ENCODE peak calls at places on chromosomes 5 and 9, in eight cellular contexts. T is astrocyte of the hippocampus, K is HEK293T, I is HT-29, Q is GM23248, N is GF-D8, P is ecto neural progenitor cell, Z is heart left ventricle. U is an unnamed sample.

GRCh38 chr5:32276173-32276853 is 36.4 kb downstream of the MTMR12 start:
- DNase-seq in T (peak), K (no peak), I (peak), Q (peak), N (peak), P (no peak), Z (no peak), U (peak)

GRCh38 chr5:44740655-44741054 is 68.1 kb upstream of the MRPS30 start:
- DNase-seq in T (no peak), K (no peak), I (peak), Q (no peak), N (no peak), P (no peak), Z (no peak), U (no peak)

GRCh38 chr9:127030814-127031740 is 91.4 kb downstream of the ANGPTL2 start:
- DNase-seq in T (no peak), K (no peak), I (no peak), Q (no peak), N (no peak), P (no peak), Z (no peak), U (no peak)

GRCh38 chr9:71642043-71642442 is 126.3 kb downstream of the CEMIP2 start:
- DNase-seq in T (no peak), K (no peak), I (no peak), Q (no peak), N (no peak), P (no peak), Z (no peak), U (no peak)

GRCh38 chr5:92119110-92119509 is 736.0 kb upstream of the ARRDC3 start:
- DNase-seq in T (peak), K (no peak), I (no peak), Q (no peak), N (no peak), P (no peak), Z (no peak), U (no peak)

GRCh38 chr5:142618125-142618524 is 67.8 kb downstream of the FGF1 start:
- DNase-seq in T (peak), K (no peak), I (no peak), Q (peak), N (no peak), P (no peak), Z (peak), U (peak)

GRCh38 chr5:168366124-168366523 is 74.7 kb downstream of the WWC1 start:
- DNase-seq in T (peak), K (no peak), I (no peak), Q (peak), N (no peak), P (no peak), Z (no peak), U (peak)

GRCh38 chr5:74240783-74241750 is 399.5 kb downstream of the ENC1 start:
- DNase-seq in T (no peak), K (no peak), I (peak), Q (peak), N (peak), P (no peak), Z (no peak), U (no peak)

GRCh38 chr5:34858798-34859197 is 19.8 kb downstream of the TTC23L start:
- DNase-seq in T (no peak), K (no peak), I (no peak), Q (peak), N (no peak), P (no peak), Z (no peak), U (no peak)

GRCh38 chr9:136646827-136647711 is 15.6 kb upstream of the EGFL7 start:
- DNase-seq in T (no peak), K (no peak), I (no peak), Q (no peak), N (no peak), P (no peak), Z (peak), U (no peak)

GRCh38 chr5:73464016-73464745 is 15.6 kb upstream of the FOXD1 start:
- DNase-seq in T (no peak), K (no peak), I (no peak), Q (peak), N (no peak), P (no peak), Z (peak), U (peak)

GRCh38 chr5:172782169-172783039 is 11.4 kb upstream of the DUSP1 start:
- DNase-seq in T (no peak), K (no peak), I (peak), Q (peak), N (no peak), P (no peak), Z (no peak), U (peak)

GRCh38 chr5:103990064-103990463 is 427.5 kb upstream of the NUDT12 start:
- DNase-seq in T (no peak), K (no peak), I (no peak), Q (no peak), N (no peak), P (no peak), Z (no peak), U (no peak)

GRCh38 chr5:179438041-179438441 is 92.8 kb upstream of the ADAMTS2 start:
- DNase-seq in T (no peak), K (no peak), I (no peak), Q (no peak), N (no peak), P (no peak), Z (no peak), U (no peak)

GRCh38 chr5:53037141-53037859 is 48.1 kb downstream of the ITGA2 start:
- DNase-seq in T (peak), K (no peak), I (peak), Q (peak), N (no peak), P (no peak), Z (no peak), U (peak)

GRCh38 chr9:99867536-99867935 is 38.9 kb upstream of the STX17 start:
- DNase-seq in T (no peak), K (no peak), I (no peak), Q (peak), N (no peak), P (no peak), Z (no peak), U (no peak)

GRCh38 chr5:72378636-72379289 is 58.6 kb downstream of the PTCD2 start:
- DNase-seq in T (peak), K (peak), I (no peak), Q (peak), N (no peak), P (no peak), Z (peak), U (peak)